ENCODE peak calls at places on chromosomes 11 and 22, in five cellular contexts. Q is kidney, C is thoracic aorta, P is lower lobe of right lung, O is A549. R is an unnamed sample. For H3K4me1, the result is how much of the 10 kb centered on the place peaks cover.

GRCh38 chr22:27270818-27271510 is 530.6 kb downstream of the MN1 start:
- DNase-seq in Q (no peak), C (no peak), P (no peak), O (no peak), R (no peak)

GRCh38 chr11:62295504-62295903 is 3.4 kb downstream of the SCGB1D4 start:
- DNase-seq in Q (no peak), C (no peak), P (no peak), O (no peak), R (no peak)

GRCh38 chr11:68750197-68750987 is 928 bp downstream of the TESMIN start:
- DNase-seq in Q (peak), C (no peak), P (peak), O (no peak), R (peak)

GRCh38 chr11:85752890-85753581 is 57.9 kb downstream of the SYTL2 start:
- DNase-seq in Q (peak), C (no peak), P (no peak), O (no peak), R (peak)

GRCh38 chr22:37797874-37798500 is 9.7 kb upstream of the GCAT start:
- DNase-seq in Q (no peak), C (no peak), P (no peak), O (no peak), R (no peak)

GRCh38 chr11:46497498-46497897 is 96.3 kb downstream of the AMBRA1 start:
- DNase-seq in Q (no peak), C (no peak), P (no peak), O (no peak), R (no peak)

GRCh38 chr22:30314918-30315317 is 11.8 kb downstream of the TBC1D10A start:
- DNase-seq in Q (no peak), C (no peak), P (no peak), O (no peak), R (no peak)

GRCh38 chr22:19289475-19290161 is 1.9 kb downstream of the CLTCL1 start:
- DNase-seq in Q (no peak), C (no peak), P (no peak), O (no peak), R (no peak)

GRCh38 chr11:116851631-116852030 is 14.2 kb upstream of the APOA1 start:
- DNase-seq in Q (no peak), C (no peak), P (peak), O (no peak), R (no peak)
- H3K4me1 ChIP-seq in Q (under half), C (under half), P (under half), O (under half), R (under half)

DNA sequence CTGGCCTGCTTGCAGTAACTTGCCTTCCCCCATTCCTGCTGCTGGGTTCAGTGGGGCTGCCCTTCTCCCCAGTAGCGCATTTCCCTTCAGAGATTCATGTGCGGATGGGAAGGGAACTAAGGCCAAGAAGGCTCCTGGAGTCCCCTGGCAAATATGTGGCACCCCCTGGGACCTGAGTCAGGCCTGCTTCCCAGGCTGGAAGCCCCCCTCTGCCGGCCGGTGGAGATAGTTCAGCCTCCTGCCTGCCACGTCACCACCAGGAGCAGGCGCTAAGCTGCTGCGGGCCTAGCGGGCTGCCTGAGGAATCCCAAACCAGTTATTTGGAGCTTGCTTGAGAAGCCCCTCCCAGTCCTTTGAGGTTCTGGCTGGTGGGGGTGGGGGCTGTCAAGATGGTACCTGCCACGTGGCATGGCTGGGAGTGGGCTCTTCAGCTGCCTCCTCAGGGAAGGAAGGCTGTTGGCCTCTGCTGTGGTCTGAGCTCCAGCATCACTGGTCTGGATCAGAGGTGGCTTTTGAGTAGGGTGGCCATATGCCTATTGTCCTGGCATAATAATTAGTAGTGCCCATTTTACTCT is 2.0 kb downstream of the SERPINH1 start:
- DNase-seq in Q (peak), C (peak), P (no peak), O (no peak), R (no peak)
- TF ChIP-seq CTCF in Q (peak), C (peak), P (peak), O (no peak), R (no peak)

DNA sequence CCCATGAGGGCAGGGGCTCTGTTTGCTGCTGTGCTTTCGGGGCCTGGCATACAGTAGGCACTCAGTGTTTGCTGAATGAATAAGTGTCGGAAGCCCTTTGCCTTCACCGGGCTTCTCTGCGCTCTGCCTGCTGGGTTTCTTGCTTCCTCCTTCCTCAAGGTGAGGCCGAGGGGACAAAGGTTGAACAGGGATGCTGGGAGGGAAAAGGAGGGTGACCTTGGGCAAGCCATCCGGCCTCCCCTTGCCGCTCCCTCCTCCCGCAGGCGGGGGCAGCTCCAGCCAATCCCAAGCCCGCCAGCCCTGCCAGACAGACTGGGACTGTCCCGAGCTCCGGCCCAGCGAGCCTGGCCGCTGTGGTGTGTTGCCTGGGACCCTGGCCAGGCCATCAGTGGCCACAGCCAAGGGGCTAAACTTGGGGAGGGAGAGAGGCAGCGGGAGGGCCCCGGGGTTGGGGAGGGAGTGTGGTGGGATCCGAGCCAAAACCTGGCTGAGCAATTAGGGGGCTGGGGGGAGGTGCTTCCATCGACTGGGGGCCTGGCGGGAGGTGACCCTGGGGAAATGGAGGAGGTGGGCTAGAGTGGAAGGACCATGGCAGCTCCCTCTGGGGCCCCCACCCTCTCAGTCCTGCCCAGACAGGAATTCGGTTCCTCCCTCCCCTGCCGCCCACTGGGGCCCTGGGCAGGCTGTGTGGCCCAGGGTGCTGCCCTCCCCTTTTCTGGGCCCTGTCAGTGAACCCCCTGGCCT is 3.3 kb upstream of the RCOR2 start:
- DNase-seq in Q (peak), C (no peak), P (no peak), O (no peak), R (peak)
- H3K4me3 ChIP-seq in Q (no peak), C (peak), P (no peak), O (no peak), R (no peak)

GRCh38 chr22:48233586-48233985 is 1471.1 kb downstream of the TBC1D22A start:
- DNase-seq in Q (no peak), C (no peak), P (no peak), O (no peak), R (no peak)

GRCh38 chr22:48235744-48236143 is 1473.3 kb downstream of the TBC1D22A start:
- DNase-seq in Q (no peak), C (no peak), P (no peak), O (no peak), R (no peak)

GRCh38 chr22:48236261-48236660 is 1473.8 kb downstream of the TBC1D22A start:
- DNase-seq in Q (no peak), C (no peak), P (no peak), O (no peak), R (no peak)

GRCh38 chr22:48237466-48237865 is 1475.0 kb downstream of the TBC1D22A start:
- DNase-seq in Q (no peak), C (no peak), P (no peak), O (no peak), R (no peak)

DNA sequence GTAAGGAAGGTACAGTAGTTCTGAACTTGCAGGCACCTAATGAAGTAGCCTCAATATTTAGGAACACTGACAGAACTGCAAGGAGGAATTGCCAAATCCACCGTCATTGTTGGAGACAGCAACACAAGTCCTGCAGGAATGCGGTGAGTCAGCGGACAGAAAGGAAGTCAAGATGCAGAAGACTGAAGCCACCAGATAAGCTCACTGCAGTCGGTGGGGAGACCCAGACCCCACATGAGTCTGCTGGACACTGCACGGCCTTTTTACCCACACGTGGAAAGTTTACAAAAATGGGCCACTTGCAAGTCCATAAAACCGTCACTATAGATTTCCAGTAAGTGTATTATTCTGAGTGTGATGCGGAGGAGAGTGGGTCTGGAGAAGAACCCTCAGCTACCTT is 1471.6 kb downstream of the TBC1D22A start:
- DNase-seq in Q (no peak), C (no peak), P (no peak), O (no peak), R (no peak)
- H3K4me1 ChIP-seq in Q (under half), C (under half), P (under half), O (under half), R (under half)

R was measured in body of pancreas.